ENCODE peak calls at places on chromosomes 1 and 21, in four cellular contexts. K is K562, Q is HepG2, N is GM12878. B is an unnamed sample.

GRCh38 chr21:34280389-34280795 is 83.4 kb upstream of the KCNE2 start:
- DNase-seq in N (no peak), K (no peak), Q (no peak), B (no peak)

GRCh38 chr1:1826356-1827088 is 48.3 kb upstream of the NADK start:
- DNase-seq in K (no peak), Q (no peak), N (no peak), B (no peak)

GRCh38 chr1:175841613-175842234 is 98.3 kb upstream of the TNR start:
- DNase-seq in N (no peak), Q (peak), K (no peak), B (no peak)

GRCh38 chr1:27026621-27027574 is 14.2 kb upstream of the TENT5B start:
- DNase-seq in N (no peak), K (peak), Q (no peak), B (peak)

GRCh38 chr1:186915555-186915954 is 86.8 kb downstream of the PLA2G4A start:
- DNase-seq in N (no peak), K (no peak), Q (no peak), B (no peak)

GRCh38 chr1:5099558-5099957 is 445.1 kb downstream of the AJAP1 start:
- DNase-seq in K (no peak), N (no peak), Q (no peak), B (no peak)

GRCh38 chr1:212205843-212206242 is 79.4 kb upstream of the PPP2R5A start:
- DNase-seq in K (no peak), N (no peak), Q (no peak), B (no peak)

GRCh38 chr1:164641353-164641730 is 82.4 kb downstream of the PBX1 start:
- DNase-seq in K (no peak), N (no peak), Q (no peak), B (no peak)

GRCh38 chr1:25088946-25089345 is 143.4 kb downstream of the SYF2 start:
- DNase-seq in N (no peak), Q (no peak), K (no peak), B (no peak)

DNA sequence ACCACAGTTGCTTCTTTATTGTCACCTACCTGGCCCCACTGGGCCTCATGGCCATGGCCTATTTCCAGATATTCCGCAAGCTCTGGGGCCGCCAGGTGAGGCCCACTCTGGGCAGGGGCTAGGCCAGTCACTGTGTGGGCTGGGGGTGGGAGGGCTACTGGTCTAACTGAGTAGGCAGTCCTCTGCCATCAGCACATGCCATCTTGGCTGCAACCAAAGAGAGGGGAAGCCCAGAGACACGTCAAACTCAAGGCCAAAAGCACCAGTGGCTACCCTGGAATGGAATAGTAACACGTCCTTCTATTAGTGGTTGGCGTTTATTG is 4.0 kb downstream of the HCRTR1 start:
- DNase-seq in K (no peak), Q (no peak), N (no peak), B (no peak)
- TF ChIP-seq TARDBP in K (no peak), Q (no peak), N (no peak), B (no peak)

GRCh38 chr1:225470210-225470609 is 42.4 kb upstream of the LBR start:
- DNase-seq in N (no peak), Q (no peak), K (no peak), B (no peak)
- TF ChIP-seq BHLHE40 in N (no peak), Q (no peak), K (no peak), B (no peak)

GRCh38 chr1:228007054-228007800 is 429 bp downstream of the WNT3A start:
- DNase-seq in Q (no peak), K (peak), N (no peak), B (peak)

GRCh38 chr1:228004887-228005462 is 1.8 kb upstream of the WNT3A start:
- DNase-seq in N (no peak), Q (no peak), K (peak), B (peak)

GRCh38 chr1:228005511-228006033 is 1.2 kb upstream of the WNT3A start:
- DNase-seq in N (no peak), K (no peak), Q (no peak), B (peak)

GRCh38 chr1:228006793-228007053 is at the start of gene WNT3A:
- DNase-seq in Q (no peak), K (peak), N (no peak), B (no peak)

GRCh38 chr1:228006034-228006792 is 585 bp upstream of the WNT3A start:
- DNase-seq in Q (no peak), N (no peak), K (peak), B (peak)
- TF ChIP-seq TARDBP in Q (no peak), N (no peak), K (no peak), B (no peak)

DNA sequence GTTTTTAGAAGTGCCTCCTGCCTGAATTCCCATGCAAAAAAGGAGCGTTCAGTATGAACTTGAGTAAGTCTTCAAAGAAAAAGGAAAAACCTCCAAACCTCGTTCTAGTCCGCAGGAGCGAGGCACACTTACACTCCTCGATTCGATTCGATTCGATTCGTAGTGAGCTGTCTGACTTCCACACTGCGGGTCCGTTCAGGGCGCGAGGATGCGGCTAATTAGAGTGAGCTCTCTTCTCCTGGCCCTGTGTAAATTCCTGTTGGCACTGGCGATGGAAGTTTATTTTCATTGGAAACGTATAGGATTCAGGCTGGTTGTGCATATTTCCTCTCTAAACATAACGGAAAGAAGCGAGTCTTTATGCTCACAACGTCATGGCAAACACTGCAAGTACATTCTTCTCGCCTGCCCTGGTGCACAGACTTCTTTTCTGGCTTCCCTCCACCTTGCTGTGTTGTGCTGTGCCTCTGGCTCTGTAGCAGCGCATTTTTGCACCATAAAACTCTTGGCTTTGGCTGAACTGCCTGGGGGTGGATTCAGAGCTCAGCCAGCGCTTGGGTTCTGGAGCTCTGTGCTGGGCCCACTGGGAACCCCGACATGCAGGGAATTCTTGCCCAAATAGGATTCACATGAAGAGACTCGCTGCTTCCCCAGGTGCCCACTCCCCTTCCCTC is 2.7 kb downstream of the HUNK start:
- DNase-seq in K (no peak), N (no peak), Q (no peak), B (no peak)
- TF ChIP-seq BHLHE40 in K (no peak), N (no peak), Q (no peak), B (no peak)

B was measured in HEK293T.